ENCODE peak calls at places on chromosome 10, in nine cellular contexts. R is A549, P is stomach, V is lower leg skin, Z is endothelial cell of umbilical vein, W is body of pancreas, G is right lobe of liver, U is upper lobe of left lung, H is spleen. T is an unnamed sample.

GRCh38 chr10:132306951-132307751 is 599 bp downstream of the STK32C start:
- DNase-seq in H (peak), W (peak), Z (no peak), P (peak), V (peak), U (peak), G (peak), R (peak), T (no peak)

GRCh38 chr10:114893248-114893647 is 44.7 kb upstream of the TRUB1 start:
- DNase-seq in W (no peak), P (no peak), G (no peak), Z (no peak), U (no peak), H (no peak), V (no peak), R (peak), T (no peak)

GRCh38 chr10:57988964-57989363 is 278.7 kb downstream of the IPMK start:
- DNase-seq in U (no peak), V (no peak), W (no peak), R (no peak), G (no peak), H (no peak), P (no peak), Z (no peak), T (no peak)

GRCh38 chr10:87761892-87762291 is 56.1 kb downstream of the ATAD1 start:
- DNase-seq in W (no peak), P (no peak), H (no peak), U (peak), G (no peak), Z (peak), V (no peak), R (peak), T (no peak)

GRCh38 chr10:62230344-62231138 is 38.1 kb downstream of the RTKN2 start:
- DNase-seq in U (no peak), H (no peak), R (no peak), G (no peak), P (no peak), W (no peak), V (no peak), Z (peak), T (no peak)

GRCh38 chr10:945778-946177 is 14.3 kb upstream of the LARP4B start:
- DNase-seq in U (no peak), G (no peak), Z (no peak), H (no peak), P (no peak), W (no peak), V (no peak), R (no peak), T (no peak)

GRCh38 chr10:86085136-86085535 is 281.5 kb downstream of the GRID1 start:
- DNase-seq in V (peak), G (no peak), H (peak), R (no peak), U (no peak), P (peak), Z (no peak), W (no peak), T (no peak)

GRCh38 chr10:114791768-114792167 is 29.8 kb upstream of the FHIP2A start:
- DNase-seq in P (no peak), V (no peak), H (no peak), Z (no peak), U (no peak), R (no peak), G (no peak), W (no peak), T (no peak)

GRCh38 chr10:132346806-132347205 is 14.8 kb downstream of the LRRC27 start:
- DNase-seq in H (peak), V (no peak), W (no peak), Z (no peak), R (no peak), G (peak), P (no peak), U (peak), T (no peak)

GRCh38 chr10:47195274-47195885 is 104.6 kb upstream of the GDF10 start:
- DNase-seq in V (peak), G (no peak), R (no peak), P (no peak), U (no peak), W (no peak), H (no peak), Z (no peak), T (no peak)

GRCh38 chr10:30784896-30785605 is 155.5 kb upstream of the LYZL2 start:
- DNase-seq in G (peak), R (no peak), Z (peak), W (peak), U (peak), V (peak), H (peak), P (peak), T (peak)

GRCh38 chr10:25174461-25175230 is at the start of gene GPR158:
- DNase-seq in G (peak), P (peak), V (peak), Z (peak), W (peak), H (peak), U (peak), R (peak), T (peak)

GRCh38 chr10:77325233-77325537 is 312.4 kb downstream of the KCNMA1 start:
- DNase-seq in G (no peak), H (no peak), Z (no peak), U (no peak), P (peak), R (no peak), W (peak), V (no peak), T (no peak)

GRCh38 chr10:21022821-21023220 is 125.7 kb upstream of the NEBL start:
- DNase-seq in G (no peak), Z (no peak), P (no peak), R (no peak), W (no peak), V (no peak), H (no peak), U (no peak), T (no peak)

GRCh38 chr10:59589721-59590120 is 119.9 kb downstream of the SLC16A9 start:
- DNase-seq in R (no peak), P (no peak), U (no peak), Z (no peak), V (no peak), G (no peak), H (no peak), W (no peak), T (no peak)

GRCh38 chr10:121394586-121394985 is 203.7 kb downstream of the FGFR2 start:
- DNase-seq in H (no peak), R (no peak), V (no peak), Z (no peak), G (no peak), W (no peak), U (no peak), P (no peak), T (no peak)

GRCh38 chr10:94005050-94005449 is 11.3 kb downstream of the PLCE1 start:
- DNase-seq in U (no peak), G (no peak), R (no peak), H (no peak), W (no peak), V (no peak), P (no peak), Z (no peak), T (no peak)

GRCh38 chr10:128614206-128614605 is 488.0 kb upstream of the MKI67 start:
- DNase-seq in U (no peak), W (no peak), R (no peak), V (no peak), P (no peak), G (no peak), H (no peak), Z (no peak), T (no peak)

GRCh38 chr10:4316166-4316810 is 509.7 kb upstream of the AKR1E2 start:
- DNase-seq in P (no peak), U (no peak), V (peak), W (no peak), G (no peak), H (no peak), R (no peak), Z (no peak), T (no peak)

GRCh38 chr10:52308251-52309031 is 5.6 kb upstream of the DKK1 start:
- DNase-seq in V (peak), P (peak), R (peak), W (peak), Z (peak), H (peak), U (peak), G (peak), T (peak)

GRCh38 chr10:92850186-92850585 is 1.9 kb downstream of the EXOC6 start:
- DNase-seq in U (no peak), R (no peak), W (no peak), P (no peak), V (no peak), H (no peak), G (no peak), Z (no peak), T (no peak)

GRCh38 chr10:60578217-60578616 is 188.5 kb upstream of the ANK3 start:
- DNase-seq in W (no peak), R (no peak), H (no peak), V (no peak), P (no peak), G (no peak), U (no peak), Z (no peak), T (no peak)

GRCh38 chr10:27285093-27285492 is 44.5 kb upstream of the ACBD5 start:
- DNase-seq in W (no peak), Z (peak), H (no peak), R (peak), U (no peak), G (peak), V (no peak), P (no peak), T (no peak)

GRCh38 chr10:91088300-91089140 is 131.9 kb upstream of the PCGF5 start:
- DNase-seq in V (no peak), W (no peak), P (no peak), H (no peak), U (no peak), R (peak), G (no peak), Z (peak), T (no peak)

GRCh38 chr10:112838784-112839481 is 111.1 kb upstream of the TCF7L2 start:
- DNase-seq in H (no peak), W (no peak), G (no peak), P (no peak), U (no peak), V (no peak), Z (no peak), R (no peak), T (no peak)

GRCh38 chr10:38146579-38147333 is 52.6 kb downstream of the ZNF37A start:
- DNase-seq in P (no peak), R (no peak), W (no peak), Z (no peak), U (no peak), G (no peak), H (no peak), V (no peak), T (no peak)

GRCh38 chr10:119655566-119656001 is 4.4 kb downstream of the BAG3 start:
- DNase-seq in H (no peak), Z (peak), G (no peak), W (no peak), P (peak), R (peak), V (no peak), U (peak), T (peak)

GRCh38 chr10:29210469-29210868 is 78.4 kb upstream of the LYZL1 start:
- DNase-seq in W (no peak), H (no peak), Z (no peak), G (no peak), V (no peak), U (no peak), R (no peak), P (no peak), T (no peak)

GRCh38 chr10:121553861-121554264 is 44.4 kb downstream of the FGFR2 start:
- DNase-seq in W (peak), G (no peak), P (peak), H (no peak), Z (no peak), U (peak), R (no peak), V (peak), T (no peak)

GRCh38 chr10:75853085-75853484 is 421.7 kb downstream of the LRMDA start:
- DNase-seq in P (no peak), G (no peak), H (no peak), Z (no peak), U (no peak), W (no peak), V (no peak), R (peak), T (no peak)

GRCh38 chr10:10500941-10501340 is 516.7 kb upstream of the CELF2 start:
- DNase-seq in U (no peak), R (no peak), V (no peak), P (no peak), G (no peak), Z (no peak), W (no peak), H (no peak), T (no peak)

GRCh38 chr10:110664483-110665420 is 20.6 kb downstream of the RBM20 start:
- DNase-seq in H (no peak), P (no peak), G (no peak), U (no peak), Z (no peak), R (peak), V (no peak), W (no peak), T (no peak)

GRCh38 chr10:57992321-57993077 is 275.2 kb downstream of the IPMK start:
- DNase-seq in P (no peak), V (no peak), H (no peak), Z (no peak), G (no peak), W (no peak), R (peak), U (peak), T (no peak)

GRCh38 chr10:61847087-61847486 is 54.4 kb upstream of the ARID5B start:
- DNase-seq in W (no peak), G (no peak), V (no peak), H (no peak), U (no peak), R (no peak), P (no peak), Z (peak), T (no peak)

GRCh38 chr10:124053971-124054370 is 39.4 kb downstream of the CHST15 start:
- DNase-seq in W (no peak), Z (peak), V (no peak), R (no peak), U (no peak), H (no peak), G (no peak), P (no peak), T (no peak)

DNA sequence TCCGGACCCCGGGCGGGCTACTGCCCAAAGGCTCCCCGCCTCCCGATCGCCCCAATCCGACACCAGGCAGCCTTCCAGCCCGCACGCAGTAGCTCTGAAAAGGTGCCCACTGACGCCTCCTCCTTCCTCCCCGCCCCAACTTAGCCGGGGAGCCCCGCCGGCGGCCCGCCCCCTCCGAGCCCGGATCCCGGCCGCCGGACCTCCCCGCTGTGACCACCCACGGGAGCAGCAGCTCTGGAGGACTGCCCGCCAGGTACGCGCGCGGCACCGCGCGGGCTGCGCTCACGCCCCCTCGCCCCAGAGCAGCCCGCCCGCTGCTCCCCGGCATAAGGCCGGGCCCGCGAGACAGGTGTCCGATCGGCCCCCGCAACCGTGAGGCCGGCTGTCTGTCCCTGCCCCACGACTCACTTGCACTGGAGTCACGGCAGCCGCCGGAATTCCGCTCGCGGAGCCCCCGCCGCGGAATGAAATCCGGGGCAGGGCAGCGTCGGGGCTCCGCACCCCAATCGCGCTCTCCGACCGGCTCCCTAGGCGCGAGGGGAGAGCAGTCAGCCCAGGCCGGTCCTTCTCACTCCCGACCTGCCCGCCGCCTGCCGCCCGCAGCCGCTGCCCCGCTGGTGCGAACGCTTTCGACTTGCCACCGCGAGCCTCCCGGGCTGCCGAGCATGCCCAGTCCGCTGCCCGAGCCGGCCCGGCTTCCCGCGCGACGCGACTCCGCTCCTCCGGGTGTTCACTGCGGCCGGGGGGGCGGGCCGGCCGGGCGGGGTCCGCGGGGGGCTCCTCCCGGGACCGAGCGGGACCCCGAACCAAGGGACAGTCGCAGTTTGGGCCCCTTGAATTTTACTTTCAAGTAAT is at the start of gene SGMS1:
- DNase-seq in W (peak), Z (peak), U (peak), R (peak), H (peak), V (peak), G (peak), P (peak), T (peak)
- TF ChIP-seq POLR2A in W (peak), Z (no peak), U (peak), R (peak), H (peak), V (peak), G (peak), P (no peak), T (no peak)

DNA sequence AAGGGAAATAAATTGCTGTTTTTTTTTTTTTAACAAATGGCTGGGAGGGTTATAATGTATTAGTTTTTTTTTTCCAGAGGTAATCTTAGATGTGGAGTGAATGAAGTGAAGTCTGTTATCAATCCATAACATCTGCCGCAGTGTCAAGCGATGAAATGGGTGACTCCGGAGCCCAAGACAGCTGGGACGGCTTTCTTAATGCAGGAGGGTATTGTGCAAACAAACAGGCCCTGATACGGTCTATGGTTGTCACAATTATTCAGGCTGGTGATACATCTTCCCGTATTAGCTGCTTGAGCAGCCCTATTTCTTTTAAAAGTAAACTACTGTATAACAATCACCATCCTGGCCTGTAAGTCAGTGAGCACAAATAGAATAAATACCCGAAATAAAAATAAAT is 1231.2 kb downstream of the GATA3 start:
- DNase-seq in H (no peak), U (no peak), W (no peak), G (no peak), R (no peak), P (no peak), V (no peak), Z (no peak), T (no peak)
- H3K4me3 ChIP-seq in H (no peak), U (no peak), W (no peak), G (no peak), R (no peak), P (no peak), V (no peak), Z (no peak), T (no peak)

DNA sequence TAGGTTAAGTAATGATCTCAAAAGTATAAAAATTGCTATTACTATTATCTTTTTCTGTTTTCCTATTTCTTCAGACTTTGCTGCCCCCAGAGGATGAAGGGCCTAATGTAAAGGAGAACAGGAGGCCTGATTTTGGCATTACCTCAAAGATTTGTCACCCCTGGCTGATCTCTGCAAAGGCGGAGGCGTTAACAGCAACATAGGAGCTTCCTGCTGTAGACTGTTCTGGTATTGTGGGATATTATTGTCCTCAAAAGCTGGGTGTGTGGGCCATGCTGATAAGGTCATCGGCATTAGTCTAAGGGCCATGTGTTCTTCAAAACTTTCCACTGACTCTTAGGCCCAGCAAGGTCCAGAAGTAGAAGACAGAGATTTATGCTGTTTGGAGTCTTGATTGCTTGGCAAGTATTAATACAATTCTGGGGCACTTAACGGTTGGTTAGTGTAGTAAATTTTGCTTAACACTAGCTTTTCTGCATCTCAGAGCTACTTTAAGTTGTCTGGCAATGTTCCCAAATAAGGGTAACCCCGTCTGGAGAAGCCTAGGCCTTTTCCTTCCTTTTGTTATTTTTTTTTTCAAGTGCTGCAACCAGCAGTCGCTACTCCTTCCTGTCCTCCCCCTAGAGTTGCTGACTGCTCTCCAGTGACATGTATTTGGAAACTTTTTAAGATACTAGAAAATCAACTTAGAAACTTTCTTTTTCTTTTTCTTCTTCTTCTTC is 14.0 kb upstream of the ENTPD1 start:
- DNase-seq in H (no peak), V (no peak), P (no peak), Z (peak), G (no peak), R (no peak), U (peak), W (no peak), T (peak)
- TF ChIP-seq POLR2A in H (no peak), V (no peak), P (no peak), Z (no peak), G (no peak), R (no peak), U (no peak), W (no peak), T (no peak)

DNA sequence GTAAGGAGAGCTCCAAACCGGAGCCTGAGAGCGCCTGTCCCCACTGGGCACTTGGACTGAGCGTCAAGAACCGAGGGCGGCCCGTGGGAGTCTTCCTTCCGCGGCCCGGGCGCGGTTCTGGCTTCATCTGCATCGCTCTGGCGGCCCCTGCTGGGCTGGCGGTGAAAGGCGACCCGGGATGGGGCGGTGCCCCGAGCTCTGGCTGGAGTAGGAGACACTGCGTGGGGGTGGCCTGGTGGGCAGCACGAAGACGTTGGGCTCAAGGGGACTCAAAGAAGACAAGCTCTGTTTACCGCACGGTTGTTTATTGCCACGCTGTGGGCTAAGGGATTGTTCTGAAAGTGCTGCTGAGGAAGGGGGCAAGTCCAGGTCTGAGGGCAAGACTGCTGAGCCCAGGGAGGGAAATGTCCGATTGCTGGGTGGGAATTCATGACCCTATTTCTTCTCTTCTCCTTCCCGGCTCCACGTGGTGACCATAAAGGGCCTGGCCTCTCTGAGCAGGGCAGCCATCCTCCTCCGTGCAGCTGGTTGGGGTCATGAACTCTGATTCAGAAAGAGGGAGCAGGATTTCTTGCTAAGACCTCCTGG is 29.8 kb downstream of the PLAU start:
- DNase-seq in W (peak), P (peak), U (peak), V (peak), R (peak), G (peak), Z (peak), H (peak), T (peak)
- H3K4me3 ChIP-seq in W (no peak), P (no peak), U (peak), V (no peak), R (no peak), G (peak), Z (no peak), H (no peak), T (no peak)

GRCh38 chr10:79068562-79069324 is at the start of gene ZMIZ1:
- DNase-seq in R (peak), P (peak), G (peak), U (peak), Z (peak), V (peak), W (peak), H (peak), T (peak)
- TF ChIP-seq POLR2A in R (peak), P (no peak), G (peak), U (peak), Z (peak), V (no peak), W (peak), H (no peak), T (peak)